ENCODE peak calls at places on chromosome 9, in five cellular contexts. I is T-helper 2 cell; Y is activated gamma-delta T cell treated with anti-CD3 and anti-CD28 coated beads, Interleukin-2, amount 50 U/mL, for 16 hours; P is stromal cell of bone marrow; U is AG10803. B is an unnamed sample.

GRCh38 chr9:137039611-137040366 is 6.2 kb downstream of the NPDC1 start:
- DNase-seq in I (no peak), Y (no peak), P (no peak), U (no peak), B (no peak)

GRCh38 chr9:13175732-13176131 is 103.8 kb downstream of the MPDZ start:
- DNase-seq in I (no peak), Y (no peak), P (no peak), U (no peak), B (no peak)

GRCh38 chr9:34674440-34674839 is 12.0 kb upstream of the CCL27 start:
- DNase-seq in I (no peak), Y (no peak), P (no peak), U (no peak), B (no peak)

GRCh38 chr9:125400725-125401124 is 139.1 kb downstream of the GAPVD1 start:
- DNase-seq in I (no peak), Y (no peak), P (no peak), U (no peak), B (no peak)

GRCh38 chr9:6902423-6902822 is 144.7 kb downstream of the KDM4C start:
- DNase-seq in I (no peak), Y (no peak), P (no peak), U (peak), B (no peak)

GRCh38 chr9:116059466-116059865 is 94.1 kb upstream of the PAPPA start:
- DNase-seq in I (no peak), Y (no peak), P (peak), U (peak), B (no peak)

GRCh38 chr9:108151161-108151586 is 661.6 kb upstream of the KLF4 start:
- DNase-seq in I (no peak), Y (no peak), P (no peak), U (peak), B (peak)

GRCh38 chr9:110370316-110370715 is 32.7 kb upstream of the TXNDC8 start:
- DNase-seq in I (no peak), Y (no peak), P (peak), U (peak), B (no peak)

GRCh38 chr9:81685763-81686613 is 3.4 kb downstream of the TLE1 start:
- DNase-seq in I (no peak), Y (no peak), P (no peak), U (peak), B (no peak)

GRCh38 chr9:133589454-133590227 is 19.5 kb downstream of the FAM163B start:
- DNase-seq in I (no peak), Y (no peak), P (no peak), U (no peak), B (no peak)

GRCh38 chr9:33295571-33295970 is 5.3 kb downstream of the NFX1 start:
- DNase-seq in I (no peak), Y (no peak), P (no peak), U (no peak), B (no peak)

GRCh38 chr9:110432253-110432652 is 94.6 kb upstream of the TXNDC8 start:
- DNase-seq in I (no peak), Y (no peak), P (no peak), U (peak), B (no peak)

GRCh38 chr9:70407081-70407503 is 7.4 kb downstream of the KLF9 start:
- DNase-seq in I (no peak), Y (no peak), P (peak), U (peak), B (no peak)

GRCh38 chr9:125634040-125634717 is 72.8 kb downstream of the MAPKAP1 start:
- DNase-seq in I (no peak), Y (no peak), P (no peak), U (peak), B (no peak)

GRCh38 chr9:134307674-134308638 is 18.3 kb upstream of the RXRA start:
- DNase-seq in I (no peak), Y (no peak), P (no peak), U (no peak), B (peak)

GRCh38 chr9:75186767-75187380 is 98.6 kb downstream of the OSTF1 start:
- DNase-seq in I (no peak), Y (no peak), P (no peak), U (peak), B (no peak)

GRCh38 chr9:129101279-129101678 is 9.3 kb downstream of the CRAT start:
- DNase-seq in I (no peak), Y (no peak), P (no peak), U (no peak), B (no peak)

GRCh38 chr9:16146661-16147060 is 593.8 kb downstream of the CCDC171 start:
- DNase-seq in I (no peak), Y (no peak), P (no peak), U (no peak), B (no peak)

GRCh38 chr9:99305820-99306811 is 84.0 kb downstream of the SEC61B start:
- DNase-seq in I (no peak), Y (no peak), P (no peak), U (no peak), B (no peak)

GRCh38 chr9:123470121-123470851 is 114.3 kb downstream of the CRB2 start:
- DNase-seq in I (no peak), Y (no peak), P (no peak), U (no peak), B (no peak)

GRCh38 chr9:114691046-114691955 is 9.3 kb upstream of the TEX48 start:
- DNase-seq in I (peak), Y (peak), P (peak), U (peak), B (no peak)

GRCh38 chr9:19246891-19247290 is 16.4 kb downstream of the DENND4C start:
- DNase-seq in I (no peak), Y (no peak), P (no peak), U (no peak), B (no peak)

GRCh38 chr9:128259156-128259555 is 16.7 kb downstream of the GOLGA2 start:
- DNase-seq in I (no peak), Y (no peak), P (no peak), U (no peak), B (no peak)

GRCh38 chr9:104794070-104794469 is 30.1 kb downstream of the NIPSNAP3B start:
- DNase-seq in I (no peak), Y (no peak), P (no peak), U (no peak), B (no peak)

B was measured in heart right ventricle.